ENCODE peak calls at places on chromosomes 7 and 10, in six cellular contexts. A is H1, B is SK-N-SH, I is HCT116, M is HepG2, N is GM12878. V is an unnamed sample.

GRCh38 chr10:30185916-30186315 is 126.5 kb upstream of the JCAD start:
- DNase-seq in B (no peak), N (no peak), M (no peak), A (no peak), I (no peak), V (no peak)

GRCh38 chr7:142088022-142088714 is 23.4 kb upstream of the MGAM2 start:
- DNase-seq in I (no peak), N (no peak), B (no peak), A (no peak), M (no peak), V (no peak)

GRCh38 chr7:111401516-111401915 is 160.8 kb downstream of the IMMP2L start:
- DNase-seq in I (no peak), B (no peak), N (no peak), A (no peak), M (no peak), V (no peak)

GRCh38 chr7:30923009-30923773 is 11.5 kb downstream of the AQP1 start:
- DNase-seq in A (peak; percentile 36), I (no peak), N (no peak), M (no peak), B (peak; percentile 17), V (no peak)

GRCh38 chr7:97270280-97270679 is 152.8 kb downstream of the SDHAF3 start:
- DNase-seq in B (no peak), I (no peak), N (no peak), M (no peak), A (no peak), V (no peak)

GRCh38 chr10:12846718-12847117 is 154.8 kb downstream of the CCDC3 start:
- DNase-seq in N (no peak), I (no peak), B (no peak), M (no peak), A (no peak), V (no peak)

GRCh38 chr10:20855398-20856038 is 41.6 kb downstream of the NEBL start:
- DNase-seq in N (no peak), I (no peak), A (no peak), B (peak; percentile 11), M (peak; percentile 28), V (no peak)

GRCh38 chr10:91410638-91411367 is 659 bp downstream of the HECTD2 start:
- DNase-seq in B (peak; percentile 22), M (no peak), I (no peak), N (no peak), A (no peak), V (no peak)

GRCh38 chr7:30159698-30160143 is 24.9 kb downstream of the MTURN start:
- DNase-seq in N (no peak), I (no peak), M (peak; percentile 47), A (no peak), B (peak; percentile 52), V (no peak)

GRCh38 chr10:114990991-114991390 is 53.0 kb downstream of the TRUB1 start:
- DNase-seq in B (no peak), I (no peak), A (no peak), N (no peak), M (no peak), V (no peak)

GRCh38 chr7:70143089-70144044 is 545.1 kb downstream of the AUTS2 start:
- DNase-seq in I (no peak), M (no peak), B (peak; percentile 40), A (no peak), N (no peak), V (no peak)

GRCh38 chr10:95655571-95656290 is 780 bp downstream of the ALDH18A1 start:
- DNase-seq in A (no peak), M (peak; percentile 16), I (no peak), N (peak; percentile 15), B (peak; percentile 17), V (no peak)
- TF ChIP-seq SIN3A in A (no peak), M (no peak), I (no peak), N (no peak), B (no peak), V (no peak)

GRCh38 chr10:117960345-117960744 is 86.4 kb downstream of the RAB11FIP2 start:
- DNase-seq in M (peak; percentile 19), I (no peak), A (no peak), B (no peak), N (no peak), V (no peak)

GRCh38 chr10:117967149-117967548 is 79.6 kb downstream of the RAB11FIP2 start:
- DNase-seq in I (no peak), M (no peak), A (no peak), B (no peak), N (no peak), V (no peak)

GRCh38 chr10:117965984-117966383 is 80.8 kb downstream of the RAB11FIP2 start:
- DNase-seq in N (no peak), A (no peak), B (no peak), I (no peak), M (no peak), V (no peak)

GRCh38 chr10:117968354-117969182 is 78.2 kb downstream of the RAB11FIP2 start:
- DNase-seq in A (no peak), B (no peak), N (no peak), M (peak; percentile 30), I (no peak), V (no peak)

DNA sequence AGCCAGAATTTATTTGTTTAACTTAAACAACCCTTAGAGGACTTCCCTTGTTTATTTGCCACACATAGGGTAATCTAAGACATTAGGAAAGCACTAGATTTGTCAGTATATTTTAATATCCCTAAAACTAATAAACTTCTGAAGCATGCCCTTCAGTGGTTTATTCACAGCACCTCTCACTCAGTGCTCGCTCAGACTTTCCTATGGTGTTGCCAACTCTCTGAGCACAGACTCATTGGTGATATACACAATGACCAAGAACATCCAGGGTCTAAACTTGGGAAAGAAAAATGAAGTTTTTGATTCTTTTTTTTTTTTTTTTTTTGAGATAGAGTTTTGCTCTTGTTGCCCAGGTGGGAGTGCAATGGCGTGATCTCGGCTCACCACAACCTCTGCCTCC is 82.2 kb downstream of the RAB11FIP2 start:
- DNase-seq in I (no peak), N (no peak), B (no peak), A (no peak), M (no peak), V (no peak)
- TF ChIP-seq SIN3A in I (no peak), N (no peak), B (no peak), A (no peak), M (no peak), V (no peak)

DNA sequence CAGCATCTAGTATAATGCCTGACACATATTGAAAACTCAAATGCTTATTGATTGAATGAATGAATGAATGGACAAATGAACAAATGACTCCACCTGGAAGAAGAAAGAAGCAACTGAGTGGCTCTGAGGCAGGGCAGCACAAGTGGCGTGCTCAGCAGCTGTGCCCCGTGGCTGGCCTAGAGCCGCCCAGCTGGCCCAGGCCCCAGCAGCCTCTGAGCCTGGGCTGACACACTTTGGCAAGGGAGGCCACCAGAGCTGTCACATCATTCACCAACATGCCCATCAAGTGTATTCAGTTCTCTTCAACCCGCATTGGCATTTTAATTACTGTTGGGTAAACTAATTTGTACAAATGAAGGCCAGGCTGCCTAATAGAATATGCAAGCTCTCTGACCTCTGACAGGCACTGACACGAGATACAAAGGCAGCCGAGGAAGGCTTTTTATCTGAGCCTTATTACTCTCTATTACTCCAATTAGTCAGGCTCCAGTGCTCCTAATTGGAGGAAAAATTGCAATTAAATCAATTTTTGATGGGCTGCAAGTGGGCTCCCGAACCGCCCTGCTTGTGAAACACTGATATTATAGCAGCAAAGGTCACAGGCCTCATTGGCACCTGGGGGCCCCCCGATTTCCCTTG is 41.8 kb downstream of the DPCD start:
- DNase-seq in M (no peak), A (no peak), I (no peak), N (no peak), B (no peak), V (no peak)
- TF ChIP-seq SIN3A in M (no peak), A (no peak), I (no peak), N (no peak), B (no peak), V (no peak)

DNA sequence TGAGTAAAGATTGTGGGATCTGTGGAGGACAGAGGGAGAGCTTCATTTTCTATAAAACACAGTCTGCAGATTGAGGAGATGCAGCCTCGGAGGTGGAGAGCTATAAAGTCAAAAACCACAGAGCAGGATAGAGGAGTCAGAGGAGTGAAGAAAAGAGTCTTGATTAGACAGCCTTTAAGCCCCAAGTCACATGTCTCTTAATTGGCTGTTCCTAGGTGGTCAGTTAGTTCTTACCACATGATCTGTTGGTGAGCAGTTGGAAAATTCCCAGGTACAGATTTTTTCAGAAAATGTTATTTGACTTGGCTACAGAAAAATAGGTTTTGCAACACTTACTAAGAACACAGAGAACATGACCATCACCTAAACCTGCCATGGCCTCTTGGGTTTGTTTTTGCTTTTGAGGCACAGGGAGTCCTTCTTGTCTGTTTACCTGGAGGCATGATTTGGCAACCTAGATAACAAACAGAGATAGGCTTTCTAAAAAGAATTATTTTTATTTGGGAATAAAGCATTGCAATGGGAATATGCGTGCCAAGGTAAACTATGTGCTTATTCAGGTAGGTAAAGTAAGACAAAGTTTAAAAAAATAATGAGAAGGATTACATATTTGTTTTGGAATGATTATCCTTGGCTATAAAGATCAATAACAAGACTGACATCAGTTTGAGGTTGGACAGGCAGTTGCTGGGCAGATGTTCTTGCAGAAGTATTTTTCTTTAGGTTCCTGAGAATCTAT is 604 bp upstream of the CYP3A43 start:
- DNase-seq in A (peak; percentile 13), N (no peak), M (peak; percentile 95), I (no peak), B (no peak), V (no peak)
- TF ChIP-seq SIN3A in A (no peak), N (no peak), M (no peak), I (no peak), B (no peak), V (no peak)

GRCh38 chr7:75058406-75058805 is 15.2 kb downstream of the RCC1L start:
- DNase-seq in A (no peak), M (no peak), N (no peak), I (no peak), B (no peak), V (no peak)

GRCh38 chr7:75050501-75050900 is 23.1 kb downstream of the RCC1L start:
- DNase-seq in M (no peak), N (no peak), I (no peak), A (no peak), B (no peak), V (no peak)

GRCh38 chr7:75055830-75056431 is 17.7 kb downstream of the RCC1L start:
- DNase-seq in I (no peak), B (no peak), A (no peak), N (no peak), M (no peak), V (no peak)

GRCh38 chr7:75054744-75055527 is 18.7 kb downstream of the RCC1L start:
- DNase-seq in A (no peak), N (no peak), B (no peak), M (no peak), I (no peak), V (no peak)

GRCh38 chr7:75056476-75056875 is 17.1 kb downstream of the RCC1L start:
- DNase-seq in A (no peak), M (no peak), I (no peak), B (no peak), N (no peak), V (no peak)
- TF ChIP-seq SIN3A in A (no peak), M (no peak), I (no peak), B (no peak), N (no peak), V (no peak)

DNA sequence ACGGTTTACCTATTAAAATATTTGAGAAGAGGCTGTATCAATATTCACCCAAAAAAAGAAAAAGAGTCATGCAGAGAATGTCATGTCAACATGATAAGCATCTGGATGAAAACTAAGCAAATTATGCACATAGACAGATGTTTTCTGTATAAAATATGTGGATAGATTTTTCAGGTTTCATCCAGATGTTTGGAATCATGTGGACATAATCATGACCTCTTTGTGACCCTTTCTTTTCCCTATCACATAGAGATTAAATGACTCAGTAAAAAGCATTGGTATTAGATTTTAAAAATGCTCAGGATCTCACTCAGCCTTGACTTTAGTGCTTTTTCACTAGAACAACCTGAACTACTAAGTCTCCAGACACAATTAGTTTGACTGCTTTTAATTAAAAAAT is 90.0 kb downstream of the FOXP2 start:
- DNase-seq in A (no peak), M (no peak), N (no peak), B (no peak), I (no peak), V (no peak)
- TF ChIP-seq SIN3A in A (no peak), M (no peak), N (no peak), B (no peak), I (no peak), V (no peak)

V was measured in Panc1.